ENCODE peak calls at places on chromosomes 3 and 15, in six cellular contexts. A is ascending aorta, Z is heart left ventricle, F is ovary, P is astrocyte of the spinal cord, G is NB4. E is an unnamed sample.
A peak's percentile ranks its signal among the peaks of the same experiment; 100 is the strongest.

GRCh38 chr15:65020419-65020818 is 9.0 kb downstream of the MTFMT start:
- DNase-seq in P (no peak), F (no peak), A (no peak), G (no peak), Z (no peak), E (no peak)

GRCh38 chr3:128726691-128727031 is 678 bp downstream of the RAB7A start:
- DNase-seq in P (peak; percentile 64), Z (peak; percentile 37), A (peak; percentile 50), G (peak; percentile 62), F (no peak), E (peak; percentile 63)

GRCh38 chr3:161500057-161500836 is 3.6 kb downstream of the OTOL1 start:
- DNase-seq in G (no peak), P (no peak), F (no peak), A (no peak), Z (no peak), E (no peak)

GRCh38 chr15:85825719-85826118 is 31.0 kb upstream of the KLHL25 start:
- DNase-seq in P (no peak), G (no peak), A (no peak), F (no peak), Z (no peak), E (no peak)

GRCh38 chr3:141804778-141805639 is 41.8 kb downstream of the GRK7 start:
- DNase-seq in F (no peak), Z (no peak), P (no peak), A (no peak), G (no peak), E (no peak)

GRCh38 chr3:177066068-177066467 is 131.2 kb downstream of the TBL1XR1 start:
- DNase-seq in F (no peak), Z (no peak), G (no peak), A (no peak), P (no peak), E (no peak)

GRCh38 chr15:52281085-52282035 is 14.2 kb downstream of the MYO5C start:
- DNase-seq in F (no peak), A (no peak), P (no peak), Z (no peak), G (no peak), E (no peak)

GRCh38 chr15:65576669-65577068 is 34.3 kb downstream of the INTS14 start:
- DNase-seq in P (peak; percentile 70), Z (no peak), A (no peak), F (no peak), G (no peak), E (peak; percentile 53)

GRCh38 chr15:60612400-60613048 is 133.6 kb upstream of the ICE2 start:
- DNase-seq in A (no peak), Z (no peak), G (no peak), F (no peak), P (no peak), E (peak; percentile 25)

GRCh38 chr3:58952128-58952917 is 97.5 kb downstream of the CFAP20DC start:
- DNase-seq in Z (no peak), P (no peak), G (no peak), A (no peak), F (no peak), E (no peak)

GRCh38 chr3:136247436-136247835 is 2.7 kb upstream of the PCCB start:
- DNase-seq in P (no peak), A (no peak), F (no peak), Z (no peak), G (no peak), E (no peak)

GRCh38 chr15:49255966-49256759 is 86.1 kb downstream of the GALK2 start:
- DNase-seq in G (no peak), Z (no peak), F (no peak), P (no peak), A (no peak), E (no peak)

GRCh38 chr3:102514241-102514640 is 79.4 kb downstream of the ZPLD1 start:
- DNase-seq in A (no peak), G (no peak), F (no peak), P (no peak), Z (no peak), E (no peak)

GRCh38 chr15:36903922-36904479 is 196.3 kb downstream of the MEIS2 start:
- DNase-seq in G (no peak), A (no peak), P (no peak), F (no peak), Z (no peak), E (no peak)

GRCh38 chr3:98980915-98981596 is 79.6 kb upstream of the DCBLD2 start:
- DNase-seq in Z (no peak), A (no peak), P (peak; percentile 90), G (peak; percentile 2), F (no peak), E (peak; percentile 82)

GRCh38 chr3:98974442-98974841 is 72.9 kb upstream of the DCBLD2 start:
- DNase-seq in G (no peak), Z (no peak), A (no peak), P (no peak), F (no peak), E (no peak)

GRCh38 chr3:98977520-98977919 is 76.0 kb upstream of the DCBLD2 start:
- DNase-seq in F (no peak), P (peak; percentile 97), G (no peak), Z (no peak), A (no peak), E (peak; percentile 75)

GRCh38 chr3:98979296-98979695 is 77.8 kb upstream of the DCBLD2 start:
- DNase-seq in A (no peak), G (no peak), F (no peak), Z (no peak), P (no peak), E (no peak)

GRCh38 chr3:98978068-98978811 is 76.7 kb upstream of the DCBLD2 start:
- DNase-seq in F (no peak), A (no peak), Z (no peak), P (no peak), G (no peak), E (no peak)
- H3K4me3 ChIP-seq in F (no peak overlapping the region), A (no peak overlapping the region), Z (no peak overlapping the region), P (no peak overlapping the region), G (no peak overlapping the region), E (no peak overlapping the region)

DNA sequence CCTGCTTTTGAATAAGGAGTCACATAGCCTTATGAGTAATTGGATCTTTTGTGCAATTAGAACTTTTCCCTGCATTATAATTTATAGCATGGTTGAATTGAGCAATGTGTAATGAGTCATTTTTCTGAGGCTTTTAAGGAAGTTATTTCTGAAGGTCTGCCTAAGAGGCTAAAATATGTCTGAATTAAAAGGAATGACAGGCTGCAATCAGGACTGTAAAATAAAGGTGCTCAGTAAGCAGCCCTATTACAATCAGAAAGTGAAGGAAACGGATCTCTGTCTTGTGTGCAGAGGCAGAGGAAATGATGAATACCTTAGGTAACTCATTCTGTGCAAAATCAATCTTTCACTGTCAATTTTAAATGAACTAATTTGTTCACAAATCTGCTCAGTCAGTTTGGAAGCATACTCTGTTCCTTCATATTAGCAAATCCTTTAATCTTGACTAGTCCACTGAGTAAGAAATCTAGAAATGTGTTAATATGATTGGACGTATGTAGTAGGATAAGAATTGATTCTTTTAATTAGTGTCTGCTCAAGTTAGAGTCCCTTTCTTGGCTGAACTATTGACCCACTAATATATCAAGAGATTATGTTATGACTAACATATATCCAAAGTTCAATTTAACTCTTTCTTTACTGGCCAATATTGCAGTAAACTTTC is 290.1 kb downstream of the ZIC1 start:
- DNase-seq in Z (no peak), F (no peak), G (peak; percentile 40), A (no peak), P (peak; percentile 64), E (peak; percentile 52)
- TF ChIP-seq CTCF in Z (no peak), F (no peak), G (no peak), A (no peak), P (no peak), E (no peak)

GRCh38 chr15:58742424-58743160 is 6.9 kb downstream of the ADAM10 start:
- DNase-seq in Z (no peak), G (no peak), A (no peak), F (no peak), P (peak; percentile 85), E (peak; percentile 68)
- H3K4me3 ChIP-seq in Z (peak overlapping the region; percentile 4), G (no peak overlapping the region), A (no peak overlapping the region), F (no peak overlapping the region), P (no peak overlapping the region), E (no peak overlapping the region)

GRCh38 chr3:101497803-101498202 is 15.2 kb downstream of the SENP7 start:
- DNase-seq in A (no peak), Z (no peak), P (no peak), G (no peak), F (no peak), E (no peak)

GRCh38 chr3:101500208-101500607 is 12.8 kb downstream of the SENP7 start:
- DNase-seq in F (no peak), A (no peak), G (no peak), P (no peak), Z (no peak), E (no peak)

GRCh38 chr3:101495552-101495951 is 17.5 kb downstream of the SENP7 start:
- DNase-seq in P (no peak), F (no peak), G (no peak), A (no peak), Z (no peak), E (no peak)
- TF ChIP-seq CTCF in P (peak; percentile 23), F (no peak), G (no peak), A (no peak), Z (no peak), E (no peak)

DNA sequence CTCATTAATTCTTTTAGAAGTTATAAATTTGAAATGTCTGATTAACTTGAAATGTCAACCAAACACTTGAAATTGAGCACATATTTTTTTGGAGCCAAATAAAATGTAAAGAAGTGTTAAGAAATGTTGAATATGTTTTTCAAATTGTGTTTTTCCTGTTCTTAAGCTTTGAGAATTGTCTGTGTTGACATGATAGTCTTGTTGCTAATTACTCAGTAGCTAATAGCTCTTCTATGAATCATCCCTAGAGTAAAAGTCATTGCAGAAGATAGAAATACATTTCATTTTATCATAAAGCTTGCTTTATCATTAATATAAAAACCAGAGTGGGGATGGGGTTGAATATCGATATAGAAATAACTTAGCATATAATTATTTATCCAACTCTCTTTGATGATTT is 41.9 kb upstream of the ABHD10 start:
- DNase-seq in A (no peak), Z (no peak), G (no peak), P (peak; percentile 30), F (no peak), E (peak; percentile 57)
- H3K4me3 ChIP-seq in A (no peak overlapping the region), Z (no peak overlapping the region), G (no peak overlapping the region), P (no peak overlapping the region), F (no peak overlapping the region), E (no peak overlapping the region)

DNA sequence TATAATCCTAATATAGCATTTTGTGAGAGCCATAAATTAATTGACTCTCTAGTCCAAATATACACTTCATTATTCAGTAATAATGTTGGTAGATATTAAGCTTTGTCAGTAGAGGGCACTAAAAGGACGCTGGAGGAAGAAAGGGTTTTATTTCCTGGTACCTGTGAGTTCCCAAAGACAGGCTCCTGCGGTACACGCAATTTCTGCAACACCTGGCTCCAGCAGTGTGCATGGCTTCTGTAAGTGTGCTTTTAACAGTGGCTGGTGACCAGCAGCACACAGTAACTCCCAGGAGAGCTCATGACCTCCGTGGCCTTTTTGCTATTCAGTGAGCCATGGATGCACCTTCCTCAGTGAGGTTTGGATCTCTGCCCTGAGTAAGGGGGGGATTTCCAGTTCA is 338.3 kb upstream of the ZNF385D start:
- DNase-seq in A (no peak), Z (no peak), F (no peak), G (peak; percentile 37), P (peak; percentile 19), E (no peak)
- TF ChIP-seq CTCF in A (peak; percentile 26), Z (peak; percentile 21), F (no peak), G (peak; percentile 23), P (peak; percentile 54), E (peak; percentile 48)

E was measured in AG10803.